ENCODE peak calls at places on chromosomes 3 and 15, in nine cellular contexts. One of them, this sample, is unnamed.

GRCh38 chr3:115550285-115550741 is 73.0 kb upstream of the GAP43 start:
- DNase-seq in SJSA1: no peak
- DNase-seq in AG08396: no peak
- DNase-seq in NCI-H2171: no peak
- DNase-seq in iris pigment epithelial cell: no peak
- DNase-seq in activated CD4-positive, CD25-positive, alpha-beta regulatory T cell treated with anti-CD3 and anti-CD28 coated beads, Interleukin-2, amount 50 U/mL, for 72 hours: no peak
- DNase-seq in activated CD8-positive, alpha-beta memory T cell treated with anti-CD3 and anti-CD28 coated beads for 48 hours: no peak
- DNase-seq in uterus: no peak
- DNase-seq in hippocampal formation: no peak
- DNase-seq in this sample: no peak

GRCh38 chr3:66080167-66080566 is 41.4 kb upstream of the MAGI1 start:
- DNase-seq in SJSA1: no peak
- DNase-seq in AG08396: no peak
- DNase-seq in NCI-H2171: no peak
- DNase-seq in iris pigment epithelial cell: no peak
- DNase-seq in activated CD4-positive, CD25-positive, alpha-beta regulatory T cell treated with anti-CD3 and anti-CD28 coated beads, Interleukin-2, amount 50 U/mL, for 72 hours: no peak
- DNase-seq in activated CD8-positive, alpha-beta memory T cell treated with anti-CD3 and anti-CD28 coated beads for 48 hours: no peak
- DNase-seq in uterus: no peak
- DNase-seq in hippocampal formation: no peak
- DNase-seq in this sample: no peak

GRCh38 chr15:39756806-39757522 is 25.7 kb downstream of the FSIP1 start:
- DNase-seq in SJSA1: peak; percentile 44
- DNase-seq in AG08396: peak; percentile 22
- DNase-seq in NCI-H2171: peak; percentile 76
- DNase-seq in iris pigment epithelial cell: peak; percentile 71
- DNase-seq in activated CD4-positive, CD25-positive, alpha-beta regulatory T cell treated with anti-CD3 and anti-CD28 coated beads, Interleukin-2, amount 50 U/mL, for 72 hours: no peak
- DNase-seq in activated CD8-positive, alpha-beta memory T cell treated with anti-CD3 and anti-CD28 coated beads for 48 hours: no peak
- DNase-seq in uterus: no peak
- DNase-seq in hippocampal formation: peak; percentile 60
- DNase-seq in this sample: peak; percentile 65

GRCh38 chr3:161969867-161970266 is 473.3 kb downstream of the OTOL1 start:
- DNase-seq in SJSA1: no peak
- DNase-seq in AG08396: peak; percentile 3
- DNase-seq in NCI-H2171: no peak
- DNase-seq in iris pigment epithelial cell: peak; percentile 70
- DNase-seq in activated CD4-positive, CD25-positive, alpha-beta regulatory T cell treated with anti-CD3 and anti-CD28 coated beads, Interleukin-2, amount 50 U/mL, for 72 hours: no peak
- DNase-seq in activated CD8-positive, alpha-beta memory T cell treated with anti-CD3 and anti-CD28 coated beads for 48 hours: no peak
- DNase-seq in uterus: no peak
- DNase-seq in hippocampal formation: no peak
- DNase-seq in this sample: no peak

GRCh38 chr15:69952210-69952555 is 145.5 kb downstream of the TLE3 start:
- DNase-seq in SJSA1: no peak
- DNase-seq in AG08396: no peak
- DNase-seq in NCI-H2171: no peak
- DNase-seq in iris pigment epithelial cell: no peak
- DNase-seq in activated CD4-positive, CD25-positive, alpha-beta regulatory T cell treated with anti-CD3 and anti-CD28 coated beads, Interleukin-2, amount 50 U/mL, for 72 hours: no peak
- DNase-seq in activated CD8-positive, alpha-beta memory T cell treated with anti-CD3 and anti-CD28 coated beads for 48 hours: no peak
- DNase-seq in uterus: no peak
- DNase-seq in hippocampal formation: no peak
- DNase-seq in this sample: no peak

GRCh38 chr3:48661501-48662139 is 1.1 kb downstream of the CELSR3 start:
- DNase-seq in SJSA1: peak; percentile 44
- DNase-seq in AG08396: peak; percentile 92
- DNase-seq in NCI-H2171: no peak
- DNase-seq in iris pigment epithelial cell: peak; percentile 46
- DNase-seq in activated CD4-positive, CD25-positive, alpha-beta regulatory T cell treated with anti-CD3 and anti-CD28 coated beads, Interleukin-2, amount 50 U/mL, for 72 hours: peak; percentile 80
- DNase-seq in activated CD8-positive, alpha-beta memory T cell treated with anti-CD3 and anti-CD28 coated beads for 48 hours: peak; percentile 78
- DNase-seq in uterus: peak; percentile 65
- DNase-seq in hippocampal formation: no peak
- DNase-seq in this sample: no peak

GRCh38 chr15:42178056-42178455 is 21.6 kb upstream of the PLA2G4F start:
- DNase-seq in SJSA1: no peak
- DNase-seq in AG08396: no peak
- DNase-seq in NCI-H2171: no peak
- DNase-seq in iris pigment epithelial cell: no peak
- DNase-seq in activated CD4-positive, CD25-positive, alpha-beta regulatory T cell treated with anti-CD3 and anti-CD28 coated beads, Interleukin-2, amount 50 U/mL, for 72 hours: no peak
- DNase-seq in activated CD8-positive, alpha-beta memory T cell treated with anti-CD3 and anti-CD28 coated beads for 48 hours: no peak
- DNase-seq in uterus: no peak
- DNase-seq in hippocampal formation: no peak
- DNase-seq in this sample: no peak

GRCh38 chr3:116339441-116340028 is 105.8 kb downstream of the LSAMP start:
- DNase-seq in SJSA1: no peak
- DNase-seq in AG08396: peak; percentile 12
- DNase-seq in NCI-H2171: no peak
- DNase-seq in iris pigment epithelial cell: peak; percentile 11
- DNase-seq in activated CD4-positive, CD25-positive, alpha-beta regulatory T cell treated with anti-CD3 and anti-CD28 coated beads, Interleukin-2, amount 50 U/mL, for 72 hours: no peak
- DNase-seq in activated CD8-positive, alpha-beta memory T cell treated with anti-CD3 and anti-CD28 coated beads for 48 hours: no peak
- DNase-seq in uterus: no peak
- DNase-seq in hippocampal formation: no peak
- DNase-seq in this sample: peak; percentile 93

GRCh38 chr3:32371466-32372212 is 20.0 kb upstream of the CMTM7 start:
- DNase-seq in SJSA1: no peak
- DNase-seq in AG08396: no peak
- DNase-seq in NCI-H2171: no peak
- DNase-seq in iris pigment epithelial cell: no peak
- DNase-seq in activated CD4-positive, CD25-positive, alpha-beta regulatory T cell treated with anti-CD3 and anti-CD28 coated beads, Interleukin-2, amount 50 U/mL, for 72 hours: no peak
- DNase-seq in activated CD8-positive, alpha-beta memory T cell treated with anti-CD3 and anti-CD28 coated beads for 48 hours: no peak
- DNase-seq in uterus: no peak
- DNase-seq in hippocampal formation: no peak
- DNase-seq in this sample: no peak

GRCh38 chr3:37925157-37925556 is 63.5 kb downstream of the CTDSPL start:
- DNase-seq in SJSA1: no peak
- DNase-seq in AG08396: no peak
- DNase-seq in NCI-H2171: no peak
- DNase-seq in iris pigment epithelial cell: no peak
- DNase-seq in activated CD4-positive, CD25-positive, alpha-beta regulatory T cell treated with anti-CD3 and anti-CD28 coated beads, Interleukin-2, amount 50 U/mL, for 72 hours: no peak
- DNase-seq in activated CD8-positive, alpha-beta memory T cell treated with anti-CD3 and anti-CD28 coated beads for 48 hours: no peak
- DNase-seq in uterus: no peak
- DNase-seq in hippocampal formation: no peak
- DNase-seq in this sample: no peak

GRCh38 chr15:43249699-43250203 is 17.0 kb downstream of the TGM5 start:
- DNase-seq in SJSA1: peak; percentile 81
- DNase-seq in AG08396: peak; percentile 64
- DNase-seq in NCI-H2171: no peak
- DNase-seq in iris pigment epithelial cell: peak; percentile 77
- DNase-seq in activated CD4-positive, CD25-positive, alpha-beta regulatory T cell treated with anti-CD3 and anti-CD28 coated beads, Interleukin-2, amount 50 U/mL, for 72 hours: no peak
- DNase-seq in activated CD8-positive, alpha-beta memory T cell treated with anti-CD3 and anti-CD28 coated beads for 48 hours: no peak
- DNase-seq in uterus: no peak
- DNase-seq in hippocampal formation: no peak
- DNase-seq in this sample: no peak

GRCh38 chr3:57923101-57923500 is 85.1 kb upstream of the FLNB start:
- DNase-seq in SJSA1: no peak
- DNase-seq in AG08396: no peak
- DNase-seq in NCI-H2171: no peak
- DNase-seq in iris pigment epithelial cell: no peak
- DNase-seq in activated CD4-positive, CD25-positive, alpha-beta regulatory T cell treated with anti-CD3 and anti-CD28 coated beads, Interleukin-2, amount 50 U/mL, for 72 hours: no peak
- DNase-seq in activated CD8-positive, alpha-beta memory T cell treated with anti-CD3 and anti-CD28 coated beads for 48 hours: no peak
- DNase-seq in uterus: no peak
- DNase-seq in hippocampal formation: no peak
- DNase-seq in this sample: no peak

GRCh38 chr3:155805204-155805801 is 775 bp downstream of the C3orf33 start:
- DNase-seq in SJSA1: no peak
- DNase-seq in AG08396: no peak
- DNase-seq in NCI-H2171: no peak
- DNase-seq in iris pigment epithelial cell: peak; percentile 18
- DNase-seq in activated CD4-positive, CD25-positive, alpha-beta regulatory T cell treated with anti-CD3 and anti-CD28 coated beads, Interleukin-2, amount 50 U/mL, for 72 hours: no peak
- DNase-seq in activated CD8-positive, alpha-beta memory T cell treated with anti-CD3 and anti-CD28 coated beads for 48 hours: no peak
- DNase-seq in uterus: peak; percentile 44
- DNase-seq in hippocampal formation: no peak
- DNase-seq in this sample: no peak

GRCh38 chr3:174116421-174116820 is 718.9 kb downstream of the NLGN1 start:
- DNase-seq in SJSA1: no peak
- DNase-seq in AG08396: no peak
- DNase-seq in NCI-H2171: no peak
- DNase-seq in iris pigment epithelial cell: peak; percentile 43
- DNase-seq in activated CD4-positive, CD25-positive, alpha-beta regulatory T cell treated with anti-CD3 and anti-CD28 coated beads, Interleukin-2, amount 50 U/mL, for 72 hours: no peak
- DNase-seq in activated CD8-positive, alpha-beta memory T cell treated with anti-CD3 and anti-CD28 coated beads for 48 hours: no peak
- DNase-seq in uterus: no peak
- DNase-seq in hippocampal formation: no peak
- DNase-seq in this sample: no peak

GRCh38 chr3:40437893-40438292 is 19.2 kb upstream of the RPL14 start:
- DNase-seq in SJSA1: no peak
- DNase-seq in AG08396: no peak
- DNase-seq in NCI-H2171: no peak
- DNase-seq in iris pigment epithelial cell: no peak
- DNase-seq in activated CD4-positive, CD25-positive, alpha-beta regulatory T cell treated with anti-CD3 and anti-CD28 coated beads, Interleukin-2, amount 50 U/mL, for 72 hours: no peak
- DNase-seq in activated CD8-positive, alpha-beta memory T cell treated with anti-CD3 and anti-CD28 coated beads for 48 hours: no peak
- DNase-seq in uterus: no peak
- DNase-seq in hippocampal formation: no peak
- DNase-seq in this sample: no peak

GRCh38 chr3:107596639-107597038 is 73.9 kb downstream of the BBX start:
- DNase-seq in SJSA1: no peak
- DNase-seq in AG08396: no peak
- DNase-seq in NCI-H2171: no peak
- DNase-seq in iris pigment epithelial cell: no peak
- DNase-seq in activated CD4-positive, CD25-positive, alpha-beta regulatory T cell treated with anti-CD3 and anti-CD28 coated beads, Interleukin-2, amount 50 U/mL, for 72 hours: no peak
- DNase-seq in activated CD8-positive, alpha-beta memory T cell treated with anti-CD3 and anti-CD28 coated beads for 48 hours: no peak
- DNase-seq in uterus: no peak
- DNase-seq in hippocampal formation: no peak
- DNase-seq in this sample: no peak

GRCh38 chr3:8554725-8555621 is 53.4 kb downstream of the LMCD1 start:
- DNase-seq in SJSA1: peak; percentile 73
- DNase-seq in AG08396: peak; percentile 68
- DNase-seq in NCI-H2171: no peak
- DNase-seq in iris pigment epithelial cell: peak; percentile 77
- DNase-seq in activated CD4-positive, CD25-positive, alpha-beta regulatory T cell treated with anti-CD3 and anti-CD28 coated beads, Interleukin-2, amount 50 U/mL, for 72 hours: no peak
- DNase-seq in activated CD8-positive, alpha-beta memory T cell treated with anti-CD3 and anti-CD28 coated beads for 48 hours: no peak
- DNase-seq in uterus: peak; percentile 56
- DNase-seq in hippocampal formation: no peak
- DNase-seq in this sample: no peak

GRCh38 chr3:13214847-13215472 is 141.7 kb upstream of the IQSEC1 start:
- DNase-seq in SJSA1: no peak
- DNase-seq in AG08396: no peak
- DNase-seq in NCI-H2171: peak; percentile 46
- DNase-seq in iris pigment epithelial cell: no peak
- DNase-seq in activated CD4-positive, CD25-positive, alpha-beta regulatory T cell treated with anti-CD3 and anti-CD28 coated beads, Interleukin-2, amount 50 U/mL, for 72 hours: no peak
- DNase-seq in activated CD8-positive, alpha-beta memory T cell treated with anti-CD3 and anti-CD28 coated beads for 48 hours: no peak
- DNase-seq in uterus: no peak
- DNase-seq in hippocampal formation: no peak
- DNase-seq in this sample: no peak

GRCh38 chr3:182789371-182789770 is 3.9 kb upstream of the ATP11B start:
- DNase-seq in SJSA1: no peak
- DNase-seq in AG08396: no peak
- DNase-seq in NCI-H2171: no peak
- DNase-seq in iris pigment epithelial cell: peak; percentile 52
- DNase-seq in activated CD4-positive, CD25-positive, alpha-beta regulatory T cell treated with anti-CD3 and anti-CD28 coated beads, Interleukin-2, amount 50 U/mL, for 72 hours: no peak
- DNase-seq in activated CD8-positive, alpha-beta memory T cell treated with anti-CD3 and anti-CD28 coated beads for 48 hours: no peak
- DNase-seq in uterus: no peak
- DNase-seq in hippocampal formation: no peak
- DNase-seq in this sample: no peak

GRCh38 chr3:191409791-191410359 is 51.1 kb upstream of the PYDC2 start:
- DNase-seq in SJSA1: no peak
- DNase-seq in AG08396: no peak
- DNase-seq in NCI-H2171: no peak
- DNase-seq in iris pigment epithelial cell: no peak
- DNase-seq in activated CD4-positive, CD25-positive, alpha-beta regulatory T cell treated with anti-CD3 and anti-CD28 coated beads, Interleukin-2, amount 50 U/mL, for 72 hours: no peak
- DNase-seq in activated CD8-positive, alpha-beta memory T cell treated with anti-CD3 and anti-CD28 coated beads for 48 hours: no peak
- DNase-seq in uterus: no peak
- DNase-seq in hippocampal formation: no peak
- DNase-seq in this sample: no peak

GRCh38 chr3:143302638-143303171 is 183.1 kb downstream of the CHST2 start:
- DNase-seq in SJSA1: peak; percentile 69
- DNase-seq in AG08396: peak; percentile 44
- DNase-seq in NCI-H2171: no peak
- DNase-seq in iris pigment epithelial cell: peak; percentile 78
- DNase-seq in activated CD4-positive, CD25-positive, alpha-beta regulatory T cell treated with anti-CD3 and anti-CD28 coated beads, Interleukin-2, amount 50 U/mL, for 72 hours: no peak
- DNase-seq in activated CD8-positive, alpha-beta memory T cell treated with anti-CD3 and anti-CD28 coated beads for 48 hours: no peak
- DNase-seq in uterus: no peak
- DNase-seq in hippocampal formation: no peak
- DNase-seq in this sample: no peak

GRCh38 chr3:64667887-64668581 is 19.8 kb downstream of the ADAMTS9 start:
- DNase-seq in SJSA1: no peak
- DNase-seq in AG08396: no peak
- DNase-seq in NCI-H2171: no peak
- DNase-seq in iris pigment epithelial cell: no peak
- DNase-seq in activated CD4-positive, CD25-positive, alpha-beta regulatory T cell treated with anti-CD3 and anti-CD28 coated beads, Interleukin-2, amount 50 U/mL, for 72 hours: no peak
- DNase-seq in activated CD8-positive, alpha-beta memory T cell treated with anti-CD3 and anti-CD28 coated beads for 48 hours: no peak
- DNase-seq in uterus: no peak
- DNase-seq in hippocampal formation: no peak
- DNase-seq in this sample: no peak

GRCh38 chr3:193508108-193508507 is 46.6 kb downstream of the ATP13A4 start:
- DNase-seq in SJSA1: no peak
- DNase-seq in AG08396: no peak
- DNase-seq in NCI-H2171: no peak
- DNase-seq in iris pigment epithelial cell: no peak
- DNase-seq in activated CD4-positive, CD25-positive, alpha-beta regulatory T cell treated with anti-CD3 and anti-CD28 coated beads, Interleukin-2, amount 50 U/mL, for 72 hours: no peak
- DNase-seq in activated CD8-positive, alpha-beta memory T cell treated with anti-CD3 and anti-CD28 coated beads for 48 hours: no peak
- DNase-seq in uterus: no peak
- DNase-seq in hippocampal formation: no peak
- DNase-seq in this sample: no peak

GRCh38 chr3:136899622-136900158 is 37.7 kb downstream of the NCK1 start:
- DNase-seq in SJSA1: peak; percentile 23
- DNase-seq in AG08396: no peak
- DNase-seq in NCI-H2171: no peak
- DNase-seq in iris pigment epithelial cell: no peak
- DNase-seq in activated CD4-positive, CD25-positive, alpha-beta regulatory T cell treated with anti-CD3 and anti-CD28 coated beads, Interleukin-2, amount 50 U/mL, for 72 hours: no peak
- DNase-seq in activated CD8-positive, alpha-beta memory T cell treated with anti-CD3 and anti-CD28 coated beads for 48 hours: no peak
- DNase-seq in uterus: no peak
- DNase-seq in hippocampal formation: no peak
- DNase-seq in this sample: no peak

GRCh38 chr3:54065140-54065539 is 57.2 kb upstream of the CACNA2D3 start:
- DNase-seq in SJSA1: no peak
- DNase-seq in AG08396: no peak
- DNase-seq in NCI-H2171: no peak
- DNase-seq in iris pigment epithelial cell: no peak
- DNase-seq in activated CD4-positive, CD25-positive, alpha-beta regulatory T cell treated with anti-CD3 and anti-CD28 coated beads, Interleukin-2, amount 50 U/mL, for 72 hours: no peak
- DNase-seq in activated CD8-positive, alpha-beta memory T cell treated with anti-CD3 and anti-CD28 coated beads for 48 hours: no peak
- DNase-seq in uterus: no peak
- DNase-seq in hippocampal formation: no peak
- DNase-seq in this sample: no peak

GRCh38 chr15:73631915-73632669 is 1.1 kb downstream of the NPTN start:
- DNase-seq in SJSA1: peak; percentile 43
- DNase-seq in AG08396: peak; percentile 58
- DNase-seq in NCI-H2171: no peak
- DNase-seq in iris pigment epithelial cell: peak; percentile 43
- DNase-seq in activated CD4-positive, CD25-positive, alpha-beta regulatory T cell treated with anti-CD3 and anti-CD28 coated beads, Interleukin-2, amount 50 U/mL, for 72 hours: no peak
- DNase-seq in activated CD8-positive, alpha-beta memory T cell treated with anti-CD3 and anti-CD28 coated beads for 48 hours: no peak
- DNase-seq in uterus: peak; percentile 45
- DNase-seq in hippocampal formation: no peak
- DNase-seq in this sample: no peak

GRCh38 chr3:112649478-112649735 is 8.5 kb upstream of the CCDC80 start:
- DNase-seq in SJSA1: peak; percentile 41
- DNase-seq in AG08396: no peak
- DNase-seq in NCI-H2171: no peak
- DNase-seq in iris pigment epithelial cell: peak; percentile 74
- DNase-seq in activated CD4-positive, CD25-positive, alpha-beta regulatory T cell treated with anti-CD3 and anti-CD28 coated beads, Interleukin-2, amount 50 U/mL, for 72 hours: no peak
- DNase-seq in activated CD8-positive, alpha-beta memory T cell treated with anti-CD3 and anti-CD28 coated beads for 48 hours: no peak
- DNase-seq in uterus: no peak
- DNase-seq in hippocampal formation: no peak
- DNase-seq in this sample: no peak

GRCh38 chr15:66288093-66288492 is 5.3 kb upstream of the DIS3L start:
- DNase-seq in SJSA1: no peak
- DNase-seq in AG08396: no peak
- DNase-seq in NCI-H2171: no peak
- DNase-seq in iris pigment epithelial cell: no peak
- DNase-seq in activated CD4-positive, CD25-positive, alpha-beta regulatory T cell treated with anti-CD3 and anti-CD28 coated beads, Interleukin-2, amount 50 U/mL, for 72 hours: no peak
- DNase-seq in activated CD8-positive, alpha-beta memory T cell treated with anti-CD3 and anti-CD28 coated beads for 48 hours: no peak
- DNase-seq in uterus: no peak
- DNase-seq in hippocampal formation: no peak
- DNase-seq in this sample: no peak

GRCh38 chr3:53581671-53582070 is 87.3 kb downstream of the CACNA1D start:
- DNase-seq in SJSA1: no peak
- DNase-seq in AG08396: no peak
- DNase-seq in NCI-H2171: no peak
- DNase-seq in iris pigment epithelial cell: peak; percentile 20
- DNase-seq in activated CD4-positive, CD25-positive, alpha-beta regulatory T cell treated with anti-CD3 and anti-CD28 coated beads, Interleukin-2, amount 50 U/mL, for 72 hours: no peak
- DNase-seq in activated CD8-positive, alpha-beta memory T cell treated with anti-CD3 and anti-CD28 coated beads for 48 hours: no peak
- DNase-seq in uterus: no peak
- DNase-seq in hippocampal formation: no peak
- DNase-seq in this sample: no peak

GRCh38 chr3:12608368-12608767 is 51.5 kb downstream of the MKRN2 start:
- DNase-seq in SJSA1: no peak
- DNase-seq in AG08396: no peak
- DNase-seq in NCI-H2171: no peak
- DNase-seq in iris pigment epithelial cell: no peak
- DNase-seq in activated CD4-positive, CD25-positive, alpha-beta regulatory T cell treated with anti-CD3 and anti-CD28 coated beads, Interleukin-2, amount 50 U/mL, for 72 hours: no peak
- DNase-seq in activated CD8-positive, alpha-beta memory T cell treated with anti-CD3 and anti-CD28 coated beads for 48 hours: no peak
- DNase-seq in uterus: no peak
- DNase-seq in hippocampal formation: no peak
- DNase-seq in this sample: no peak

GRCh38 chr3:40876019-40876418 is 323.3 kb upstream of the CTNNB1 start:
- DNase-seq in SJSA1: peak; percentile 6
- DNase-seq in AG08396: no peak
- DNase-seq in NCI-H2171: no peak
- DNase-seq in iris pigment epithelial cell: no peak
- DNase-seq in activated CD4-positive, CD25-positive, alpha-beta regulatory T cell treated with anti-CD3 and anti-CD28 coated beads, Interleukin-2, amount 50 U/mL, for 72 hours: no peak
- DNase-seq in activated CD8-positive, alpha-beta memory T cell treated with anti-CD3 and anti-CD28 coated beads for 48 hours: no peak
- DNase-seq in uterus: no peak
- DNase-seq in hippocampal formation: no peak
- DNase-seq in this sample: no peak

This sample was measured in NCI-H446 treated with DMSO at 0.1 percent for 48 hours.